ENCODE peak calls at places on chromosomes 7 and 10, in six cellular contexts. K is AG04450; I is CD8-positive, alpha-beta T cell; U is psoas muscle; V is cardiac muscle cell; X is brain microvascular endothelial cell. J is an unnamed sample. For H3K27me3, the result is how much of the 10 kb centered on the place peaks cover.

GRCh38 chr10:29304259-29305030 is 15.6 kb downstream of the LYZL1 start:
- DNase-seq in K (peak), X (peak), U (no peak), V (peak), I (no peak), J (no peak)

GRCh38 chr7:84339306-84339705 is 144.7 kb upstream of the SEMA3A start:
- DNase-seq in U (no peak), I (no peak), X (no peak), V (peak), K (no peak), J (no peak)

GRCh38 chr10:84571146-84571545 is 242.8 kb downstream of the CCSER2 start:
- DNase-seq in K (no peak), V (no peak), U (no peak), X (no peak), I (no peak), J (no peak)

GRCh38 chr10:53135213-53135896 is 362.8 kb upstream of the MBL2 start:
- DNase-seq in U (no peak), V (no peak), X (no peak), I (no peak), K (no peak), J (no peak)

GRCh38 chr10:132329565-132330485 is 2.2 kb upstream of the LRRC27 start:
- DNase-seq in K (no peak), I (no peak), V (peak), U (no peak), X (peak), J (peak)

GRCh38 chr10:119201233-119201632 is 6.1 kb upstream of the GRK5 start:
- DNase-seq in K (no peak), I (no peak), X (no peak), U (no peak), V (no peak), J (no peak)

GRCh38 chr7:142851269-142851668 is 3.6 kb upstream of the EPHB6 start:
- DNase-seq in I (no peak), K (no peak), U (no peak), V (no peak), X (no peak), J (no peak)

GRCh38 chr7:132575987-132576722 is at the start of gene PLXNA4:
- DNase-seq in K (no peak), I (no peak), V (peak), X (no peak), U (peak), J (no peak)

GRCh38 chr10:48556713-48557112 is 48.2 kb downstream of the ARHGAP22 start:
- DNase-seq in V (no peak), I (no peak), X (no peak), K (no peak), U (no peak), J (no peak)

GRCh38 chr10:77641788-77642397 is 4.3 kb upstream of the KCNMA1 start:
- DNase-seq in X (peak), I (peak), K (peak), V (peak), U (no peak), J (peak)

GRCh38 chr7:32142649-32143048 is 72.4 kb upstream of the PDE1C start:
- DNase-seq in V (peak), I (no peak), U (no peak), X (peak), K (no peak), J (no peak)

GRCh38 chr10:68330852-68331454 is 911 bp upstream of the HNRNPH3 start:
- DNase-seq in V (peak), X (no peak), I (no peak), K (no peak), U (peak), J (peak)

GRCh38 chr7:11474902-11475585 is 357.0 kb downstream of the THSD7A start:
- DNase-seq in X (no peak), K (no peak), U (no peak), I (no peak), V (no peak), J (no peak)

GRCh38 chr10:49509904-49510303 is 29.0 kb downstream of the ERCC6 start:
- DNase-seq in K (no peak), I (no peak), U (no peak), V (no peak), X (no peak), J (no peak)

GRCh38 chr7:5678295-5679046 is 103.0 kb downstream of the RNF216 start:
- DNase-seq in X (no peak), I (no peak), U (no peak), V (no peak), K (no peak), J (no peak)

GRCh38 chr7:522071-522937 is 2.7 kb upstream of the PDGFA start:
- DNase-seq in K (no peak), X (no peak), U (no peak), I (no peak), V (peak), J (no peak)

GRCh38 chr7:91720255-91720937 is 160.1 kb downstream of the MTERF1 start:
- DNase-seq in U (no peak), I (no peak), V (peak), X (peak), K (no peak), J (no peak)

GRCh38 chr10:17062493-17063487 is 66.8 kb downstream of the CUBN start:
- DNase-seq in U (peak), V (peak), I (no peak), X (peak), K (peak), J (no peak)

GRCh38 chr7:12719141-12719919 is 31.9 kb downstream of the ARL4A start:
- DNase-seq in U (no peak), I (no peak), X (peak), K (no peak), V (peak), J (no peak)

GRCh38 chr10:44974628-44975431 is 3.8 kb downstream of the DEPP1 start:
- DNase-seq in X (peak), K (no peak), I (peak), V (peak), U (peak), J (no peak)

GRCh38 chr10:12191715-12192114 is 4.0 kb downstream of the NUDT5 start:
- DNase-seq in V (peak), I (no peak), K (no peak), U (no peak), X (no peak), J (peak)

GRCh38 chr10:122953827-122954730 is at the start of gene C10orf88:
- DNase-seq in I (peak), U (peak), X (peak), K (peak), V (peak), J (peak)

GRCh38 chr10:63977329-63977923 is 456.2 kb downstream of the REEP3 start:
- DNase-seq in V (peak), I (no peak), U (no peak), X (peak), K (no peak), J (peak)

GRCh38 chr10:112271982-112272381 is 11.2 kb upstream of the TECTB start:
- DNase-seq in X (peak), K (no peak), V (peak), I (no peak), U (no peak), J (no peak)

GRCh38 chr7:70779321-70779720 is 352.6 kb upstream of the GALNT17 start:
- DNase-seq in V (no peak), X (no peak), U (no peak), I (no peak), K (no peak), J (no peak)

GRCh38 chr7:116786791-116787443 is 75.5 kb upstream of the CAPZA2 start:
- DNase-seq in V (peak), U (no peak), X (peak), I (no peak), K (no peak), J (peak)

GRCh38 chr10:13351340-13351915 is 3.3 kb upstream of the SEPHS1 start:
- DNase-seq in V (no peak), K (no peak), U (no peak), I (peak), X (no peak), J (no peak)

GRCh38 chr10:16509996-16510395 is 11.7 kb downstream of the C1QL3 start:
- DNase-seq in V (peak), K (no peak), U (no peak), I (no peak), X (peak), J (no peak)

GRCh38 chr10:79410315-79411094 is 34.9 kb downstream of the ZCCHC24 start:
- DNase-seq in V (no peak), X (no peak), I (no peak), U (peak), K (no peak), J (no peak)

GRCh38 chr7:99778880-99779279 is 5.1 kb downstream of the CYP3A4 start:
- DNase-seq in X (no peak), K (no peak), U (no peak), V (no peak), I (no peak), J (no peak)

GRCh38 chr7:23558303-23558702 is 26.5 kb upstream of the TRA2A start:
- DNase-seq in X (no peak), U (no peak), K (no peak), I (no peak), V (no peak), J (no peak)

GRCh38 chr7:26860361-26860760 is 4.0 kb downstream of the SKAP2 start:
- DNase-seq in X (no peak), K (no peak), I (no peak), U (no peak), V (no peak), J (no peak)
- TF ChIP-seq CTCF in X (no peak), K (no peak), I (no peak), U (no peak), V (no peak), J (no peak)

DNA sequence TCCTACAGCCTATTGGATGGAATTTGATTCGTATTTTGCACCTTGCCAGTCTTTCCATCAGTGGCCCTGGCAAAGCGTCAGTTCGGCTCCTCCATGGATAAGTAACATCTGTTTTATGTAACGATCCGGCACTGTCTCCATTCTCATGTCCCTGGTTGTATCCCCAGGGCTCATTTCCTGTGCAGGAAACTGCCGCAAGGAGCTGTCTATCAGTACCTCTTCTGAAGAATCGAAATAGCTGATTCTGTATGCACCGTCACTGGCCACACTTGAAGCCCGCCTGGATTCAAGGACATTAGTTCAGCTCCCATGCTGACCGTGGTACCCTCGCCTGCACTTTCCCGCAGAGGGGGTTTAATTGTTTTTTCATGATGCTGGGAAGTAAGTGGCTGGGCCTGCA is 53.1 kb upstream of the NPS start:
- DNase-seq in K (no peak), V (no peak), U (no peak), X (peak), I (no peak), J (no peak)
- H3K27me3 ChIP-seq in K (under half), V (under half), U (under half), X (under half), I (under half), J (under half)

GRCh38 chr7:44979481-44980392 is 922 bp upstream of the MYO1G start:
- DNase-seq in V (no peak), I (no peak), X (no peak), K (no peak), U (no peak), J (no peak)
- TF ChIP-seq CTCF in V (no peak), I (no peak), X (no peak), K (no peak), U (no peak), J (no peak)

GRCh38 chr10:8048281-8049008 is 6.0 kb upstream of the GATA3 start:
- DNase-seq in V (no peak), U (peak), X (no peak), I (peak), K (no peak), J (no peak)
- H3K27me3 ChIP-seq in V (half or more), U (half or more), X (half or more), I (half or more), K (half or more), J (under half)

GRCh38 chr10:32265756-32266155 is 81.2 kb downstream of the EPC1 start:
- DNase-seq in K (no peak), V (no peak), U (no peak), I (no peak), X (no peak), J (no peak)

GRCh38 chr10:32266979-32267378 is 80.0 kb downstream of the EPC1 start:
- DNase-seq in X (no peak), K (no peak), U (no peak), V (no peak), I (no peak), J (no peak)

GRCh38 chr10:32271617-32272016 is 75.3 kb downstream of the EPC1 start:
- DNase-seq in U (no peak), K (no peak), I (no peak), X (peak), V (peak), J (no peak)

GRCh38 chr10:32266566-32266965 is 80.4 kb downstream of the EPC1 start:
- DNase-seq in X (no peak), V (no peak), K (no peak), I (no peak), U (no peak), J (no peak)

GRCh38 chr10:32269343-32270100 is 77.4 kb downstream of the EPC1 start:
- DNase-seq in V (no peak), U (no peak), I (no peak), X (no peak), K (no peak), J (no peak)
- TF ChIP-seq CTCF in V (no peak), U (no peak), I (no peak), X (no peak), K (no peak), J (no peak)

DNA sequence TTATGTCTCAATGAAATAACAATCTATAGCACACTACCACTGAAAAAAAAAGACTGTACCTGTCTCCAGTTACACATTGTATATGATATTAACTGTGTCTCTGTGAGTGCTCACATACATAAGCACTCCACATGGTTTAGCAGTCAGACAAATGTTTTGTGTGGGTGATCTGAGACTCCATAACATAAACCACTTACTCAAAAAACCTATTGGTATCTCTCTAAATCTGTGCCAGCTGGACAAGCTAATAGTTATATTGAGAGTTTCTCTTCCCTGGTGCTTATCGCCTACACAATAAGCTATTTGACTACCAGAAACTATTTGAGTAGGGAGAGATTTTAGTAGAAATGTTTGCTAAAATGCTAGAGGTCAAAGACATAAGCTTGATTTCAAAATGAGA is 190.1 kb upstream of the AGR3 start:
- DNase-seq in K (no peak), I (no peak), V (no peak), U (no peak), X (no peak), J (no peak)
- H3K27me3 ChIP-seq in K (under half), I (under half), V (under half), U (under half), X (under half), J (under half)

GRCh38 chr7:105035349-105035748 is 21.3 kb downstream of the KMT2E start:
- DNase-seq in X (no peak), I (no peak), V (no peak), U (no peak), K (no peak), J (no peak)
- TF ChIP-seq CTCF in X (no peak), I (no peak), V (no peak), U (no peak), K (no peak), J (no peak)